ENCODE peak calls at places on chromosomes 4 and X, in ten cellular contexts. B, X, G, F, S, Z, W, E, M and D are unnamed samples. For H3K4me1 and H3K36me3, the result is how much of the 10 kb centered on the place peaks cover.

GRCh38 chr4:67460574-67460973 is 84.7 kb downstream of the CENPC start:
- DNase-seq in G (no peak), S (peak), W (no peak), E (no peak), M (no peak), X (no peak), B (no peak), F (no peak), Z (no peak), D (no peak)

GRCh38 chr4:106690487-106690886 is 321.9 kb upstream of the GIMD1 start:
- DNase-seq in B (no peak), X (no peak), G (peak), W (no peak), Z (no peak), M (no peak), F (no peak), S (peak), E (peak), D (no peak)

GRCh38 chr4:80207172-80207583 is 9.9 kb downstream of the PRDM8 start:
- DNase-seq in F (no peak), G (peak), M (no peak), W (peak), B (no peak), Z (no peak), X (peak), S (no peak), E (no peak), D (no peak)

GRCh38 chr4:147535161-147535560 is 54.3 kb downstream of the EDNRA start:
- DNase-seq in Z (no peak), E (no peak), M (no peak), X (no peak), F (no peak), W (no peak), G (no peak), B (no peak), S (no peak), D (no peak)

GRCh38 chr4:81607947-81608346 is 136.2 kb upstream of the RASGEF1B start:
- DNase-seq in Z (no peak), E (no peak), W (no peak), G (no peak), B (no peak), X (no peak), F (no peak), S (peak), M (no peak), D (no peak)

GRCh38 chr4:47031713-47032404 is 492 bp downstream of the GABRB1 start:
- DNase-seq in F (no peak), S (no peak), E (no peak), W (no peak), G (no peak), B (no peak), Z (no peak), M (no peak), X (no peak), D (no peak)

GRCh38 chr4:108396900-108397299 is 223.5 kb upstream of the RPL34 start:
- DNase-seq in F (no peak), Z (no peak), X (no peak), M (no peak), G (no peak), E (no peak), B (no peak), S (no peak), W (peak), D (peak)

GRCh38 chrX:129634541-129634940 is 20.2 kb downstream of the APLN start:
- DNase-seq in S (no peak), M (no peak), E (no peak), W (peak), F (no peak), X (no peak), B (no peak), Z (no peak), G (no peak), D (peak)

GRCh38 chr4:4950891-4951290 is 68.4 kb downstream of the CYTL1 start:
- DNase-seq in E (no peak), F (no peak), Z (no peak), S (no peak), B (no peak), W (no peak), M (no peak), G (no peak), X (peak), D (no peak)

GRCh38 chrX:93649381-93649780 is 24.0 kb downstream of the NAP1L3 start:
- DNase-seq in W (peak), E (no peak), X (no peak), F (no peak), S (no peak), B (no peak), Z (no peak), G (no peak), M (no peak), D (no peak)

GRCh38 chr4:73603854-73604584 is 16.2 kb downstream of the RASSF6 start:
- DNase-seq in Z (no peak), S (no peak), W (no peak), B (no peak), M (no peak), F (no peak), G (no peak), E (no peak), X (peak), D (no peak)
- H3K4me1 ChIP-seq in Z (under half), S (under half), W (under half), B (under half), M (under half), F (under half), G (under half), E (under half), X (under half), D (under half)

DNA sequence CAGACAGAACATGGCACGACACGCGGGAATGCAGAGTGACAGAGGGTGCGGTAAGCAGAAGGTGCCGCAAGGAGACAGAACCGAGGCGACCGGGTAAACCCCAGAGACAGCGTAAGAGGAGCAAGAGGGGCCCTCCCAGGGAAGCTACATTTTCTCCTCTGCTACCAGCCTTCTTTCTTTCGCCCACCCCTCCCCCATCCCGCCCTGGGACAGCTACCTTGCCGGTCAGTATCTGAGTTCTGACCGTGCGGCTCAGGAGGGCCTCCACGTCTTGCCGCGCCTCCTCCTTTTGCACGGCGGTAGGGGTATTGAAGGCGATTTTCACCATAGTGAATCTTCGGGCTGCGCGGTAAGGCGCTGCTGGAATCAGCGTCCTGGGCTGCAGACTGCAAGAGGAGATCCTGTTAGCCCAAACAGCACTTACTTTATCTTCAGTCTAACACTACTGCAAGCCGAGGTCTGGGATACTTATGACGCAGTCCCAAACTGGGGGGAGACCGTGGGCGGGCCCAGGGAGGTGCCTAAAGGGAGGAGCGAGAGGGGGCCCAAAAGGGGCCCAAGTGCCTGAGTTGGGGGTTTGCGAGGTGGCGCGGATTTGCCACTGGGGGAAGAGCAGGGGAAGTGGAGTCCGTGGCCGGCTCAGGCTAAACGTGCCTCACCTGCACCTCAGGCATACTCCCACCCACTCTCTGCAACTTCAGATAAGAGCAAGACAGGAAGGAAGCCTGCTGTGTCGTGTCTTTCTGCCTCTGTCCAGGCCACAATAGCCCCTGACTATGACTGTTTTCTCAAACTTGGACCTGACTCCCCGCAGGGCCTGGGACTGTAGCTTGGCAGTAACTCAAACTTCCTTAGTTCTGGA is at the start of gene ITM2A:
- DNase-seq in G (no peak), X (peak), F (peak), S (no peak), E (no peak), W (peak), B (peak), Z (peak), M (peak), D (peak)
- H3K4me3 ChIP-seq in G (no peak), X (peak), F (peak), S (no peak), E (no peak), W (peak), B (peak), Z (peak), M (peak), D (peak)

GRCh38 chr4:186494496-186494895 is 60.9 kb downstream of the MTNR1A start:
- DNase-seq in E (no peak), X (no peak), G (no peak), F (no peak), B (no peak), S (no peak), Z (no peak), M (no peak), W (no peak), D (no peak)
- H3K36me3 ChIP-seq in E (under half), X (under half), G (under half), F (under half), B (under half), S (under half), Z (under half), M (under half), W (under half), D (under half)

GRCh38 chr4:145481164-145481941 is at the start of gene SMAD1:
- DNase-seq in M (peak), W (peak), G (peak), E (peak), X (peak), Z (peak), F (no peak), B (peak), S (peak), D (peak)

GRCh38 chr4:145480257-145480656 is 1.4 kb upstream of the SMAD1 start:
- DNase-seq in W (no peak), F (no peak), E (no peak), X (no peak), B (no peak), S (peak), Z (no peak), M (no peak), G (no peak), D (no peak)

GRCh38 chr4:145484240-145484846 is 2.7 kb downstream of the SMAD1 start:
- DNase-seq in M (no peak), B (no peak), S (no peak), X (no peak), Z (no peak), E (no peak), F (no peak), G (no peak), W (no peak), D (no peak)

GRCh38 chr4:145481942-145482208 is 222 bp downstream of the SMAD1 start:
- DNase-seq in B (no peak), Z (no peak), E (no peak), S (no peak), X (no peak), F (no peak), W (no peak), M (no peak), G (no peak), D (no peak)

GRCh38 chr4:145482209-145483021 is 762 bp downstream of the SMAD1 start:
- DNase-seq in F (no peak), X (peak), Z (peak), W (peak), B (peak), M (peak), S (peak), G (peak), E (peak), D (peak)
- H3K4me1 ChIP-seq in F (under half), X (under half), Z (under half), W (under half), B (under half), M (under half), S (under half), G (under half), E (under half), D (under half)

DNA sequence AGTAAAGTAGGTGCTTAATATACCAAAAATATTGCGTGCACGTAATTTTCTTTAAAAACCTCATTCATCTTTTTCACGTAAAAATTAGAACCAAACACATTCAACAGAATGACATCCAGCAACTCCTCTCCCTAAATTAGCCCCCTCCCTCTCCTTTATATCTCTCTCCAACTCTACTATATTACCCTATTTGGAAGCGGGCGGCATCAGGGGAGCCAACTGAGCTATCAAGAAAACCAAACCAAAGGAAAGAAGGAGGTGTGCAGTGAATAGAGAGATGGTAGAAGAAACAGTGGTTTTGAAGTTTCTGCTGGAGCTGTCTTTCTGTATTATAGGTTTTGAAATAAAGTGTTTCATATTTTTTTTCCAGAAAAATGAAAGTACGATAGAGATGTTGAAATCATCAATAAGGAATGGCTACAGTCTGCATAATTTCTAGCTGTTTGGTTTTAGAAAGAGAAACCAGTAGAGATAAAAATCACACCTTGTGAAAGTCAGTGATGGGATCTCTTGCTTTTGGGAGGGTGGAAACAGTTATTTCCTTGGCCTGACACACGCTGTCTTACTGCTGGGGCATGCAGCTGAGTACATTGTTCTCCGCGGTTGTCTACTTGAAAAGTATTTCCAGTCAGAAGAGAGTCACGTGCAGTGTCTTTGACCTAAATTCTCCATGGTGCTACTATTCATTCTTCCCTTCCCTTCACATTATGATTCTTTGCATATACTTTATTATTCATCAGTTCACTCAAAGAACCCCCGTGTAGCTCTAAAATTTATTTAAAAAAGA is 94.1 kb upstream of the WDR17 start:
- DNase-seq in X (no peak), W (peak), E (peak), S (peak), B (no peak), G (no peak), F (no peak), M (no peak), Z (no peak), D (peak)
- H3K4me3 ChIP-seq in X (no peak), W (no peak), E (no peak), S (no peak), B (no peak), G (no peak), F (no peak), M (no peak), Z (no peak), D (peak)

GRCh38 chr4:151407466-151408379 is 1.3 kb upstream of the FHIP1A start:
- DNase-seq in B (no peak), S (no peak), E (no peak), F (peak), M (peak), W (peak), Z (peak), X (peak), G (peak), D (no peak)

GRCh38 chr4:151407018-151407417 is 2.0 kb upstream of the FHIP1A start:
- DNase-seq in X (no peak), M (no peak), S (no peak), B (no peak), E (no peak), G (no peak), Z (no peak), F (no peak), W (no peak), D (no peak)

GRCh38 chr4:151408380-151408629 is 671 bp upstream of the FHIP1A start:
- DNase-seq in Z (no peak), S (no peak), F (no peak), G (no peak), X (no peak), M (no peak), W (no peak), B (no peak), E (no peak), D (no peak)

GRCh38 chr4:151409470-151410313 is 716 bp downstream of the FHIP1A start:
- DNase-seq in Z (peak), W (peak), E (no peak), B (peak), G (peak), X (peak), M (peak), F (peak), S (no peak), D (peak)

GRCh38 chr4:151408630-151409469 is at the start of gene FHIP1A:
- DNase-seq in W (peak), S (peak), B (peak), F (peak), E (peak), G (peak), M (peak), Z (peak), X (peak), D (peak)
- H3K36me3 ChIP-seq in W (under half), S (under half), B (under half), F (under half), E (under half), G (under half), M (under half), Z (under half), X (under half), D (under half)

GRCh38 chrX:120286733-120287512 is 24.3 kb downstream of the TMEM255A start:
- DNase-seq in B (no peak), G (no peak), Z (no peak), X (no peak), E (no peak), M (no peak), S (no peak), W (no peak), F (no peak), D (no peak)

GRCh38 chrX:120282697-120283096 is 28.6 kb downstream of the TMEM255A start:
- DNase-seq in M (no peak), S (no peak), X (no peak), B (no peak), F (no peak), G (no peak), W (no peak), Z (peak), E (no peak), D (no peak)

GRCh38 chrX:120291211-120291610 is 20.1 kb downstream of the TMEM255A start:
- DNase-seq in M (no peak), W (no peak), G (no peak), F (no peak), B (no peak), E (no peak), S (no peak), X (no peak), Z (no peak), D (no peak)

GRCh38 chrX:120290107-120290506 is 21.2 kb downstream of the TMEM255A start:
- DNase-seq in S (no peak), X (no peak), F (no peak), B (no peak), M (no peak), E (no peak), W (no peak), G (no peak), Z (no peak), D (no peak)

DNA sequence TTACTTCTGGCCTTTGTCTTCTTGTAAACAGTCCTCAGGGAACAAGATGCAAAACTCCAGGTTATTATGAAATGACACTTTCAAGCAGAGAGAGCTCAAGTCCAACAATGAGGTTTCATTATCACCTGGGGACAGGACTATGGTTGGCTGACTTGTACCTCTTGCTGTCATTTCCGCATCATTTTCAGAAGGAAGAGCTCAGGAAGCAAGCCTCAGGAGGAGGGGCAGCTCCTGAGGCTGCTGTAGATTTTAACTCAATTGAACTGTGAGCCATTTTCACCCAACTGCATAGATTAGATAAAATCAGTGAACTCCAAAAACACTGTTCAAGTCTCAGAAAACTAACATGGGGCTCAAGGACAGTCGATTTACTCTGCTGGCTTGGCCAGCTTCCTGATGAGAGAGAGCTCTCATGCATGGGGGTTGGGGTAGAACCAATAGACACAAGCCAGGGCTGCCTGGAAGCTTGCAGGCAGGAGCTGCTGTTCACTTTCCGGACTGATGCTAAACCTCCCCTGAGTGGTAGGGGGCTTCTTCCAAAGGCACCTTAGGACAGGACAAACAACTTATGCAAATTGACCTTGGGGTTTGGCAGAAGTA is 23.6 kb downstream of the TMEM255A start:
- DNase-seq in M (no peak), F (no peak), Z (no peak), W (no peak), G (no peak), X (no peak), B (no peak), S (no peak), E (no peak), D (no peak)
- H3K4me1 ChIP-seq in M (under half), F (under half), Z (under half), W (under half), G (under half), X (under half), B (under half), S (under half), E (under half), D (under half)